ENCODE peak calls at places on chromosome 21, in nine cellular contexts. F is cardiac muscle cell, C is PC-9, E is neural progenitor cell, G is Peyer's patch, P is mesendoderm, T is heart right ventricle, N is neuronal stem cell, K is ovary. O is an unnamed sample.

GRCh38 chr21:44480200-44481065 is 25.1 kb downstream of the LRRC3 start:
- DNase-seq in F (peak; percentile 32), C (no peak), E (no peak), G (no peak), P (no peak), T (no peak), N (no peak), K (no peak), O (no peak)

GRCh38 chr21:14686466-14687276 is 140.6 kb upstream of the SAMSN1 start:
- DNase-seq in F (no peak), C (no peak), E (no peak), G (no peak), P (no peak), T (no peak), N (no peak), K (no peak), O (no peak)

GRCh38 chr21:33685613-33686197 is 43.4 kb downstream of the ITSN1 start:
- DNase-seq in F (peak; percentile 28), C (no peak), E (no peak), G (no peak), P (peak; percentile 52), T (no peak), N (no peak), K (no peak), O (no peak)

GRCh38 chr21:43611598-43612369 is 47.5 kb downstream of the HSF2BP start:
- DNase-seq in F (peak; percentile 73), C (no peak), E (peak; percentile 78), G (peak; percentile 76), P (peak; percentile 73), T (peak; percentile 67), N (peak; percentile 32), K (peak; percentile 64), O (no peak)

GRCh38 chr21:24424786-24425185 is 1182.5 kb downstream of the MRPL39 start:
- DNase-seq in F (no peak), C (no peak), E (no peak), G (no peak), P (no peak), T (no peak), N (no peak), K (no peak), O (no peak)

GRCh38 chr21:14550200-14550599 is 4.1 kb upstream of the SAMSN1 start:
- DNase-seq in F (no peak), C (no peak), E (no peak), G (no peak), P (peak; percentile 13), T (no peak), N (no peak), K (no peak), O (no peak)

GRCh38 chr21:35150562-35151226 is 101.6 kb upstream of the RUNX1 start:
- DNase-seq in F (no peak), C (no peak), E (no peak), G (no peak), P (peak; percentile 60), T (no peak), N (no peak), K (no peak), O (no peak)

GRCh38 chr21:17468698-17469097 is 44.1 kb upstream of the CXADR start:
- DNase-seq in F (no peak), C (no peak), E (no peak), G (no peak), P (no peak), T (no peak), N (no peak), K (no peak), O (no peak)

GRCh38 chr21:34345892-34346291 is 17.9 kb upstream of the KCNE2 start:
- DNase-seq in F (no peak), C (no peak), E (no peak), G (no peak), P (no peak), T (no peak), N (no peak), K (no peak), O (no peak)

GRCh38 chr21:44496196-44496899 is 41.0 kb downstream of the LRRC3 start:
- DNase-seq in F (no peak), C (no peak), E (no peak), G (no peak), P (no peak), T (no peak), N (no peak), K (no peak), O (no peak)

GRCh38 chr21:44524412-44525371 is 15.3 kb downstream of the KRTAP10-1 start:
- DNase-seq in F (no peak), C (no peak), E (no peak), G (no peak), P (no peak), T (no peak), N (no peak), K (no peak), O (no peak)

GRCh38 chr21:15140321-15141019 is 75.7 kb upstream of the NRIP1 start:
- DNase-seq in F (peak; percentile 15), C (no peak), E (no peak), G (peak; percentile 89), P (no peak), T (no peak), N (no peak), K (no peak), O (no peak)

GRCh38 chr21:31413698-31414097 is 69.6 kb upstream of the TIAM1 start:
- DNase-seq in F (no peak), C (no peak), E (no peak), G (no peak), P (no peak), T (no peak), N (no peak), K (no peak), O (no peak)

GRCh38 chr21:44018813-44019567 is 6.9 kb downstream of the TRAPPC10 start:
- DNase-seq in F (no peak), C (no peak), E (no peak), G (no peak), P (no peak), T (no peak), N (no peak), K (no peak), O (no peak)

GRCh38 chr21:31103571-31104265 is 65.4 kb upstream of the KRTAP19-8 start:
- DNase-seq in F (no peak), C (no peak), E (no peak), G (no peak), P (no peak), T (no peak), N (no peak), K (no peak), O (no peak)

DNA sequence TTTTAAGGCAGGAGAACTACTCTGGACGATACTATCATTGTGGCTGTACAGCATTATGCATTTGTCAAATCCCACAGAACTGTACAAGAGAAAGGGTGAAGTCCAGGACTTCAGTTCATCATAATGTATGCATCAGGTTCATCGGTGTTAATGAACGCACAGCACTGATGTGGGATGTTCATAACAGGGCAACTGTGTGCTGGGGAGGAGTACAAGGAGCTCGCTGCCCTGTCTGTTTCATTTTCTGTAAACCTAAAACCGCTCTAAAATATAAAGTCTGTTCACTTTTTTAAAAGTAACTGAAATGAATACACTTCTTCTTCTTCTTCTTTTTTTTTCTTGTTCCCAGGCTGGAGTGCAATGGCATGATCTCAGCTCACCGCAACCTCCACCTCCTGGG is 25.0 kb downstream of the TMPRSS2 start:
- DNase-seq in F (no peak), C (no peak), E (no peak), G (no peak), P (no peak), T (no peak), N (no peak), K (no peak), O (no peak)
- H3K4me1 ChIP-seq in F (no peaks in the 10 kb centered on the region), C (peaks cover 11% of the 10 kb centered on the region), E (peaks cover 5% of the 10 kb centered on the region), G (peaks cover 40% of the 10 kb centered on the region), P (peaks cover 2% of the 10 kb centered on the region), T (no peaks in the 10 kb centered on the region), N (no peaks in the 10 kb centered on the region), K (peaks cover 5% of the 10 kb centered on the region), O (no peaks in the 10 kb centered on the region)

GRCh38 chr21:28899744-28900143 is 92.9 kb downstream of the LTN1 start:
- DNase-seq in F (no peak), C (no peak), E (no peak), G (no peak), P (no peak), T (no peak), N (no peak), K (no peak), O (no peak)

GRCh38 chr21:28903448-28903847 is 89.2 kb downstream of the LTN1 start:
- DNase-seq in F (no peak), C (no peak), E (no peak), G (no peak), P (no peak), T (no peak), N (no peak), K (no peak), O (no peak)

GRCh38 chr21:28899220-28899619 is 93.5 kb downstream of the LTN1 start:
- DNase-seq in F (no peak), C (no peak), E (no peak), G (no peak), P (no peak), T (no peak), N (no peak), K (no peak), O (no peak)

GRCh38 chr21:28904961-28905435 is 87.7 kb downstream of the LTN1 start:
- DNase-seq in F (no peak), C (no peak), E (no peak), G (no peak), P (no peak), T (no peak), N (no peak), K (no peak), O (no peak)

GRCh38 chr21:28900481-28900880 is 92.2 kb downstream of the LTN1 start:
- DNase-seq in F (no peak), C (no peak), E (no peak), G (no peak), P (no peak), T (no peak), N (no peak), K (no peak), O (no peak)
- H3K27ac ChIP-seq in F (no peak overlapping the region), C (no peak overlapping the region), E (no peak overlapping the region), G (no peak overlapping the region), P (no peak overlapping the region), T (no peak overlapping the region), N (no peak overlapping the region), K (no peak overlapping the region), O (no peak overlapping the region)

DNA sequence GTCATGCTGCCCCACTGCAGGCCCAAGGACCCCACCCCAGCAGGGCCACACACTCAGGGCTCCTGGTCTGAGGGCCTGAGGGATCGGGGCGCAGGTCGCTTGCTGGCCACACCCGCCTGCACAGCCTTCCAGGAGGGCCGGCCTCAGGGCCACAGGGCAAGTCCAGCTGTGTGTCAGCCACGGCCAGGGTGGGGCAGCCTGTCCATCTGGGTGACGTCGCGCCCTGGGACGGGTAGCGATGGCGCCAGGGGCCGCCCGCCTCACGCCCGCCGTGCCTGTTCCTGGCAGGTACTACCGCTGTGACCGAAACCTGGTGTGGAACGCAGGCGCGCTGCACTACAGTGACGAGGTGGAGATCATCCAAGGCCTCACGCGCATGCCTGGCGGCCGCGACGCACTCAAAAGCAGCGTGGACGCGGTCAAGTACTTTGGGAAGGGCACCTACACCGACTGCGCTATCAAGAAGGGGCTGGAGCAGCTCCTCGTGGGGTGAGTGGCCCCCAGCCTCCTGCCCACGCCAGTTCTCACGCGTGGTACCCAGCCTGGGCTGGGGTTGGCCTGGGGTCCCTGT is 2.5 kb downstream of the COL6A1 start:
- DNase-seq in F (no peak), C (no peak), E (no peak), G (peak; percentile 52), P (no peak), T (peak; percentile 61), N (no peak), K (peak; percentile 60), O (no peak)
- H3K4me1 ChIP-seq in F (no peaks in the 10 kb centered on the region), C (no peaks in the 10 kb centered on the region), E (no peaks in the 10 kb centered on the region), G (peaks cover 18% of the 10 kb centered on the region), P (no peaks in the 10 kb centered on the region), T (peaks cover 10% of the 10 kb centered on the region), N (peaks cover 8% of the 10 kb centered on the region), K (peaks cover 18% of the 10 kb centered on the region), O (peaks cover 6% of the 10 kb centered on the region)

GRCh38 chr21:36887983-36888382 is 78.5 kb downstream of the HLCS start:
- DNase-seq in F (no peak), C (no peak), E (peak; percentile 82), G (no peak), P (no peak), T (no peak), N (peak; percentile 62), K (no peak), O (no peak)
- H3K27ac ChIP-seq in F (no peak overlapping the region), C (no peak overlapping the region), E (no peak overlapping the region), G (no peak overlapping the region), P (no peak overlapping the region), T (no peak overlapping the region), N (no peak overlapping the region), K (no peak overlapping the region), O (no peak overlapping the region)